ENCODE peak calls at places on chromosome 1, in five cellular contexts. U is AG08395; N is H4; E is stimulated activated CD4-positive, alpha-beta T cell treated with anti-CD3 and anti-CD28 coated beads, Interleukin-4, amount 100 ng/mL, for 48 hours; J is skeletal muscle cell. A is an unnamed sample.

GRCh38 chr1:165080253-165080896 is 276.1 kb downstream of the LMX1A start:
- DNase-seq in U (no peak), N (no peak), E (no peak), J (no peak), A (peak)

GRCh38 chr1:23574265-23574754 is 15.0 kb upstream of the ID3 start:
- DNase-seq in U (no peak), N (no peak), E (no peak), J (no peak), A (no peak)

GRCh38 chr1:54959241-54959640 is 21.2 kb upstream of the TMEM61 start:
- DNase-seq in U (no peak), N (no peak), E (no peak), J (no peak), A (no peak)

GRCh38 chr1:234746798-234747196 is 136.8 kb upstream of the IRF2BP2 start:
- DNase-seq in U (no peak), N (no peak), E (no peak), J (no peak), A (no peak)

GRCh38 chr1:94025383-94026340 is 95.3 kb downstream of the ABCA4 start:
- DNase-seq in U (peak), N (peak), E (no peak), J (no peak), A (no peak)

GRCh38 chr1:240484804-240485441 is 127.0 kb downstream of the GREM2 start:
- DNase-seq in U (no peak), N (no peak), E (no peak), J (no peak), A (no peak)

GRCh38 chr1:109341944-109342925 is 35.4 kb upstream of the MYBPHL start:
- DNase-seq in U (no peak), N (no peak), E (no peak), J (no peak), A (no peak)

GRCh38 chr1:207672525-207673130 is 27.7 kb downstream of the CR1L start:
- DNase-seq in U (peak), N (peak), E (no peak), J (peak), A (peak)

GRCh38 chr1:22925111-22925510 is 47.6 kb downstream of the LACTBL1 start:
- DNase-seq in U (no peak), N (no peak), E (no peak), J (no peak), A (no peak)

GRCh38 chr1:210653771-210654170 is 325.1 kb downstream of the HHAT start:
- DNase-seq in U (no peak), N (peak), E (no peak), J (no peak), A (no peak)